ENCODE peak calls at places on chromosome 17, in nine cellular contexts. L is fibroblast of the aortic adventitia, T is uterus, U is GM13976, A is esophagus squamous epithelium, Q is heart right ventricle, V is lower leg skin, Y is adrenal gland, H is GM23338. X is an unnamed sample.

GRCh38 chr17:51572115-51572514 is 311.8 kb downstream of the UTP18 start:
- DNase-seq in L (no peak), T (no peak), U (no peak), A (no peak), Q (no peak), V (no peak), Y (no peak), H (no peak), X (no peak)

GRCh38 chr17:40937384-40937819 is at the start of gene KRT23:
- DNase-seq in L (no peak), T (no peak), U (no peak), A (no peak), Q (no peak), V (no peak), Y (no peak), H (peak; percentile 31), X (peak; percentile 38)

GRCh38 chr17:71983828-71984227 is 137.0 kb upstream of the SOX9 start:
- DNase-seq in L (no peak), T (no peak), U (no peak), A (no peak), Q (no peak), V (no peak), Y (no peak), H (no peak), X (peak; percentile 44)

GRCh38 chr17:16086957-16087356 is 87.3 kb downstream of the TTC19 start:
- DNase-seq in L (no peak), T (no peak), U (no peak), A (no peak), Q (no peak), V (no peak), Y (no peak), H (no peak), X (peak; percentile 30)

GRCh38 chr17:61659437-61659836 is 68.4 kb upstream of the NACA2 start:
- DNase-seq in L (peak; percentile 22), T (no peak), U (no peak), A (no peak), Q (no peak), V (no peak), Y (no peak), H (no peak), X (no peak)

GRCh38 chr17:39751016-39751543 is 13.3 kb downstream of the GRB7 start:
- DNase-seq in L (no peak), T (no peak), U (no peak), A (no peak), Q (no peak), V (no peak), Y (no peak), H (no peak), X (no peak)

GRCh38 chr17:68589086-68589485 is 12.1 kb downstream of the FAM20A start:
- DNase-seq in L (no peak), T (no peak), U (no peak), A (no peak), Q (no peak), V (no peak), Y (no peak), H (no peak), X (no peak)

GRCh38 chr17:58577696-58578095 is 63.3 kb upstream of the MTMR4 start:
- DNase-seq in L (peak; percentile 54), T (peak; percentile 26), U (peak; percentile 58), A (no peak), Q (peak; percentile 23), V (peak; percentile 44), Y (peak; percentile 58), H (peak; percentile 90), X (peak; percentile 65)

GRCh38 chr17:75703191-75703590 is 18.1 kb upstream of the ITGB4 start:
- DNase-seq in L (no peak), T (no peak), U (no peak), A (no peak), Q (no peak), V (no peak), Y (no peak), H (no peak), X (no peak)

GRCh38 chr17:2595200-2595599 is 1.7 kb downstream of the PAFAH1B1 start:
- DNase-seq in L (no peak), T (no peak), U (no peak), A (no peak), Q (no peak), V (no peak), Y (no peak), H (no peak), X (no peak)

GRCh38 chr17:73412914-73413313 is 101.1 kb upstream of the CDC42EP4 start:
- DNase-seq in L (no peak), T (no peak), U (no peak), A (no peak), Q (no peak), V (no peak), Y (no peak), H (no peak), X (no peak)

GRCh38 chr17:45579529-45580495 is 89.3 kb upstream of the PLEKHM1 start:
- DNase-seq in L (no peak), T (no peak), U (no peak), A (no peak), Q (no peak), V (no peak), Y (no peak), H (peak; percentile 55), X (no peak)

GRCh38 chr17:16352303-16352837 is 899 bp downstream of the CENPV start:
- DNase-seq in L (peak; percentile 27), T (peak; percentile 31), U (peak; percentile 54), A (no peak), Q (no peak), V (no peak), Y (peak; percentile 45), H (peak; percentile 85), X (peak; percentile 62)

GRCh38 chr17:45387739-45388138 is 44.9 kb downstream of the ARHGAP27 start:
- DNase-seq in L (no peak), T (no peak), U (no peak), A (no peak), Q (no peak), V (no peak), Y (no peak), H (no peak), X (no peak)

GRCh38 chr17:35984140-35984539 is 2.4 kb downstream of the CCL14 start:
- DNase-seq in L (no peak), T (no peak), U (no peak), A (no peak), Q (no peak), V (no peak), Y (no peak), H (no peak), X (no peak)

GRCh38 chr17:12041316-12041715 is 20.6 kb downstream of the MAP2K4 start:
- DNase-seq in L (peak; percentile 87), T (no peak), U (no peak), A (no peak), Q (no peak), V (no peak), Y (peak; percentile 12), H (no peak), X (peak; percentile 12)

GRCh38 chr17:33377837-33378236 is 84.7 kb upstream of the ASIC2 start:
- DNase-seq in L (no peak), T (no peak), U (no peak), A (no peak), Q (no peak), V (no peak), Y (no peak), H (no peak), X (no peak)
- TF ChIP-seq CTCF in L (no peak), T (no peak), U (no peak), A (no peak), Q (no peak), V (no peak), Y (no peak), H (no peak), X (no peak)

GRCh38 chr17:17440938-17441730 is 35.7 kb upstream of the MED9 start:
- DNase-seq in L (no peak), T (no peak), U (no peak), A (no peak), Q (no peak), V (no peak), Y (no peak), H (no peak), X (no peak)

GRCh38 chr17:17437893-17438292 is 38.9 kb upstream of the MED9 start:
- DNase-seq in L (no peak), T (no peak), U (no peak), A (no peak), Q (no peak), V (no peak), Y (no peak), H (no peak), X (no peak)

GRCh38 chr17:17443173-17443572 is 33.6 kb upstream of the MED9 start:
- DNase-seq in L (no peak), T (no peak), U (no peak), A (no peak), Q (no peak), V (no peak), Y (no peak), H (no peak), X (no peak)

GRCh38 chr17:17437461-17437860 is 39.3 kb upstream of the MED9 start:
- DNase-seq in L (no peak), T (no peak), U (no peak), A (no peak), Q (no peak), V (no peak), Y (no peak), H (no peak), X (no peak)

DNA sequence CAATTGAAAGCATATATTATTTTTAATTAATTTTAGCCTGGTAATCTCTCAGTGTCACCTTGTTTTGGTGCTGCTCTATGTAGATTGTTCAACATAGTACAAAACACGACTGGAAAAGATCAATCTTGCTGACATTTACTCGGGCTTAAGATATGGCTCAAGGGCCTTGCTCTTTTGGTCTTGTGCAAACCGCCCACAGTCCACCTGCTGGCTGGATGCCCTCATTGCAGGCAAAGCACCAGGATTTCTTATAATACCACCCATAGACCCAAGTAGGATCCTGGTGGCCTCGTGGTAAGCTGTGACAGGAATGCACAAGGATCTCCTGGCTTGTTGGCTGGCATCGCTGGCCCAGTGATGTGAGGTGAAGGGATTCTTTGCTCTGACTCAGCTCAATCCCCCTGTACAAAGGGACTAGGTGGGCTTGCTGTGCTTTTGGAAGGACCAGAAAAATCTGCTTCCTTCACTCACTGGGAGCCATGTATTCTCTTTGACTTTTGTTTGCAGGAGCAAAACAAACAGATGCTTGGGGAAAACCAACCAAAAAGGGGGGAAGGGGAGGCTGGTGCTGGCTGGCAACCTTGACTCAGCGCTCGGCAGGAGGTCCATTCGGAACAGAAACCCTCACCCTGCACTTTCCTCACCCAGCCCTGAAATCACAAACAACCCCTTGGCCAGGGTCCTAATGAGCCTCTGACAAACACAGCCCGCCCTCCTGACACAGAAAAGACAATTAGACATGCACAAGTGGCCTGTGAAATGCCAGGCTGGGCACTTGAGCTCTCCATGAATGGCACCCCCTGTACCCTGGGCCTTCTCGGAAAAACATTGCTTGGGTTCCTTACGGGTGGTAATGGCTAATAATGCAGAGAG is 36.6 kb upstream of the MED9 start:
- DNase-seq in L (peak; percentile 56), T (no peak), U (peak; percentile 83), A (no peak), Q (peak; percentile 63), V (peak; percentile 49), Y (peak; percentile 76), H (peak; percentile 90), X (peak; percentile 90)
- TF ChIP-seq CTCF in L (peak; percentile 61), T (no peak), U (peak; percentile 59), A (peak; percentile 71), Q (peak; percentile 60), V (no peak), Y (peak; percentile 39), H (peak; percentile 70), X (peak; percentile 82)

GRCh38 chr17:82679586-82680465 is 18.7 kb downstream of the RAB40B start:
- DNase-seq in L (no peak), T (no peak), U (no peak), A (no peak), Q (no peak), V (no peak), Y (no peak), H (peak; percentile 50), X (no peak)
- TF ChIP-seq CTCF in L (no peak), T (no peak), U (no peak), A (no peak), Q (no peak), V (no peak), Y (no peak), H (peak; percentile 38), X (no peak)

GRCh38 chr17:9225305-9226101 is 204.2 kb downstream of the NTN1 start:
- DNase-seq in L (no peak), T (no peak), U (no peak), A (no peak), Q (no peak), V (no peak), Y (no peak), H (peak; percentile 49), X (no peak)
- TF ChIP-seq CTCF in L (no peak), T (no peak), U (no peak), A (no peak), Q (no peak), V (no peak), Y (no peak), H (peak; percentile 26), X (no peak)